ENCODE peak calls at places on chromosomes 7 and 10, in four cellular contexts. M is GM12878, U is K562, O is HepG2. Z is an unnamed sample.

GRCh38 chr7:100967292-100967863 is 2.0 kb upstream of the MUC12 start:
- DNase-seq in U (no peak), O (no peak), M (no peak), Z (no peak)

GRCh38 chr7:90720970-90721768 is 125.0 kb downstream of the CDK14 start:
- DNase-seq in M (no peak), O (peak), U (no peak), Z (no peak)

GRCh38 chr7:121480058-121480457 is 84.0 kb upstream of the FAM3C start:
- DNase-seq in M (no peak), O (peak), U (no peak), Z (no peak)

GRCh38 chr10:14200645-14201534 is 129.8 kb downstream of the FRMD4A start:
- DNase-seq in O (no peak), M (no peak), U (peak), Z (no peak)

GRCh38 chr10:92839191-92840085 is 8.9 kb upstream of the EXOC6 start:
- DNase-seq in U (peak), O (peak), M (no peak), Z (no peak)

GRCh38 chr7:36514289-36515243 is 124.9 kb downstream of the ANLN start:
- DNase-seq in O (no peak), M (no peak), U (no peak), Z (no peak)

GRCh38 chr7:44046321-44047061 is 2.0 kb downstream of the DBNL start:
- DNase-seq in U (no peak), O (no peak), M (peak), Z (no peak)

GRCh38 chr7:94375713-94376112 is 19.0 kb upstream of the COL1A2 start:
- DNase-seq in M (no peak), U (no peak), O (no peak), Z (no peak)

GRCh38 chr10:72720814-72721665 is 29.1 kb downstream of the MCU start:
- DNase-seq in M (no peak), O (no peak), U (no peak), Z (no peak)

GRCh38 chr10:70503776-70504175 is 25.2 kb downstream of the PALD1 start:
- DNase-seq in U (no peak), O (no peak), M (no peak), Z (no peak)

GRCh38 chr10:22027666-22028238 is 24.2 kb upstream of the DNAJC1 start:
- DNase-seq in U (no peak), M (no peak), O (no peak), Z (no peak)

GRCh38 chr10:93437946-93438795 is 44.0 kb downstream of the MYOF start:
- DNase-seq in U (no peak), O (no peak), M (no peak), Z (no peak)

GRCh38 chr10:52540479-52540984 is 226.5 kb downstream of the DKK1 start:
- DNase-seq in U (no peak), O (no peak), M (no peak), Z (no peak)

GRCh38 chr7:140640727-140641531 is at the start of gene DENND2A:
- DNase-seq in M (no peak), O (no peak), U (peak), Z (peak)

GRCh38 chr7:33639552-33640197 is 265.7 kb upstream of the BMPER start:
- DNase-seq in O (no peak), U (no peak), M (no peak), Z (no peak)

GRCh38 chr10:99859585-99859984 is 77.1 kb downstream of the ABCC2 start:
- DNase-seq in O (peak), M (no peak), U (no peak), Z (no peak)

GRCh38 chr7:74325230-74325565 is 36.0 kb downstream of the CLIP2 start:
- DNase-seq in M (no peak), U (peak), O (no peak), Z (no peak)

GRCh38 chr7:128883622-128884549 is 21.2 kb downstream of the ATP6V1F start:
- DNase-seq in U (peak), O (peak), M (peak), Z (peak)

GRCh38 chr7:156816943-156817572 is 75.9 kb downstream of the LMBR1 start:
- DNase-seq in M (no peak), O (peak), U (no peak), Z (no peak)

GRCh38 chr10:23291551-23292334 is 52.9 kb downstream of the C10orf67 start:
- DNase-seq in M (no peak), U (no peak), O (no peak), Z (no peak)

GRCh38 chr7:21912305-21912704 is 33.4 kb downstream of the CDCA7L start:
- DNase-seq in O (no peak), U (no peak), M (no peak), Z (no peak)

GRCh38 chr10:97479939-97480338 is 18.3 kb downstream of the MMS19 start:
- DNase-seq in M (no peak), U (no peak), O (no peak), Z (peak)

DNA sequence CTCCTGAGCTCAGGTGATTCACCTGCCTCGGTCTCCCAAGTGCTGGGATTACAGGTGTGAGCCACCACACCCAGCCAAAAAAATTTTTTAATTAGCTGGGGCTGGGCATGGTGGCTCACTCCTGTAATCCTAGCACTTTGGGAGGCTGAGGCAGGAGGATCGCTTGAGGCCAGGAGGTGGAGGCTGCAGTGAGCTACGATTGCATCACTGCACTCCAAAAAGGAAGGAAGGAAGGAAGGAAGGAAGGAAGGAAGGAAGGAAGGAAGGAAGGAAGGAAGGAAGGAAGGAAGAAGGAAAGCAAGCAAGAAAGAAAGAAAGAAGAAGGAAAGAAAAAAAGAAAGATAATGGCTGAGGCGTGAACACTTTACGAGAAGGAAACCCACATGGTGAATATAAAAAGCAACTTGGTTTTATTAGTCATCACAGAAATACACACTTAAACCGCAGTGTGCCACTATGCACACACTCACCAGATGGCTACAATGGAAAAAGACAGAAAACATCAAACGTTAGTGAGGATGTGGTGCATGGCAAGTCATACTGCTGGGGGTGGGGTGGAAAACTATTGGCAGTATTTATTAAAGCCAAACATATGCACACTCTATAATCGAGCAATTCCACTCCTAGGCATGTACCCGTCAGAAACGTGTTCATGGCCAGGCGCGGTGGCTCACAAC is 4.4 kb upstream of the CCL26 start:
- DNase-seq in M (peak), O (no peak), U (no peak), Z (no peak)
- TF ChIP-seq CBX5 in M (no peak), O (no peak), U (no peak), Z (no peak)

GRCh38 chr7:2288503-2288902 is 25.7 kb downstream of the SNX8 start:
- DNase-seq in U (no peak), M (no peak), O (no peak), Z (no peak)
- TF ChIP-seq KDM1A in U (no peak), M (no peak), O (no peak), Z (no peak)

GRCh38 chr10:43263551-43264323 is 3.1 kb downstream of the RASGEF1A start:
- DNase-seq in U (peak), O (no peak), M (no peak), Z (no peak)

GRCh38 chr10:43265799-43266721 is 805 bp downstream of the RASGEF1A start:
- DNase-seq in M (no peak), O (peak), U (peak), Z (no peak)

GRCh38 chr10:43262902-43263466 is 3.9 kb downstream of the RASGEF1A start:
- DNase-seq in U (no peak), M (no peak), O (no peak), Z (no peak)

GRCh38 chr10:43264987-43265798 is 1.7 kb downstream of the RASGEF1A start:
- DNase-seq in M (no peak), U (peak), O (no peak), Z (no peak)

GRCh38 chr10:43264324-43264986 is 2.4 kb downstream of the RASGEF1A start:
- DNase-seq in O (no peak), U (peak), M (no peak), Z (no peak)
- TF ChIP-seq CBX5 in O (no peak), U (no peak), M (no peak), Z (no peak)

GRCh38 chr7:133061792-133062191 is 20.1 kb downstream of the CHCHD3 start:
- DNase-seq in U (no peak), O (no peak), M (no peak), Z (no peak)

GRCh38 chr7:133061357-133061756 is 20.5 kb downstream of the CHCHD3 start:
- DNase-seq in U (no peak), O (no peak), M (no peak), Z (no peak)

GRCh38 chr7:133059263-133059662 is 22.6 kb downstream of the CHCHD3 start:
- DNase-seq in U (no peak), M (no peak), O (no peak), Z (no peak)

GRCh38 chr7:133056370-133057238 is 25.3 kb downstream of the CHCHD3 start:
- DNase-seq in U (no peak), M (no peak), O (no peak), Z (no peak)

GRCh38 chr7:133060016-133060415 is 21.9 kb downstream of the CHCHD3 start:
- DNase-seq in O (no peak), U (no peak), M (no peak), Z (no peak)
- TF ChIP-seq KDM1A in O (no peak), U (no peak), M (no peak), Z (no peak)

Z was measured in H1.